ENCODE peak calls at places on chromosome 7, in six cellular contexts. C is prostate gland, E is testis, J is K562, A is stomach, I is breast epithelium. W is an unnamed sample.

GRCh38 chr7:108311446-108312168 is 144.6 kb downstream of the NRCAM start:
- DNase-seq in C (no peak), E (no peak), J (no peak), A (no peak), I (no peak), W (no peak)

GRCh38 chr7:51551070-51551469 is 234.5 kb upstream of the COBL start:
- DNase-seq in C (no peak), I (no peak), J (no peak), E (no peak), A (no peak), W (no peak)

GRCh38 chr7:45920543-45921380 is at the start of gene IGFBP3:
- DNase-seq in C (peak; percentile 36), I (no peak), J (no peak), A (no peak), E (peak; percentile 73), W (peak; percentile 48)

GRCh38 chr7:36109013-36109627 is 43.9 kb upstream of the EEPD1 start:
- DNase-seq in I (no peak), C (no peak), A (peak; percentile 81), E (no peak), J (no peak), W (no peak)

GRCh38 chr7:26201261-26202018 is at the start of gene CBX3:
- DNase-seq in E (peak; percentile 89), J (peak; percentile 93), I (peak; percentile 88), A (peak; percentile 85), C (peak; percentile 86), W (peak; percentile 90)

GRCh38 chr7:135977020-135977741 is at the start of gene MTPN:
- DNase-seq in I (peak; percentile 98), E (peak; percentile 99), A (peak; percentile 100), C (peak; percentile 98), J (peak; percentile 99), W (peak; percentile 99)

GRCh38 chr7:158410720-158411119 is 176.9 kb downstream of the PTPRN2 start:
- DNase-seq in E (no peak), J (no peak), I (peak; percentile 33), A (no peak), C (no peak), W (no peak)

GRCh38 chr7:45686441-45687184 is 112.4 kb downstream of the ADCY1 start:
- DNase-seq in C (no peak), I (no peak), J (no peak), E (peak; percentile 9), A (no peak), W (no peak)

GRCh38 chr7:610531-611280 is 91.1 kb upstream of the PDGFA start:
- DNase-seq in C (no peak), I (no peak), J (peak; percentile 92), A (no peak), E (peak; percentile 91), W (peak; percentile 66)

GRCh38 chr7:64886956-64887545 is 16.0 kb upstream of the ZNF273 start:
- DNase-seq in J (no peak), E (no peak), I (no peak), A (peak; percentile 5), C (no peak), W (peak; percentile 1)

GRCh38 chr7:157523766-157524421 is 187.1 kb downstream of the DNAJB6 start:
- DNase-seq in E (peak; percentile 11), C (no peak), I (peak; percentile 41), A (peak; percentile 17), J (no peak), W (no peak)

GRCh38 chr7:1668486-1668931 is 1.6 kb upstream of the ELFN1 start:
- DNase-seq in I (peak; percentile 50), E (no peak), C (no peak), J (no peak), A (no peak), W (no peak)

GRCh38 chr7:18941197-18941596 is 176.2 kb downstream of the TWIST1 start:
- DNase-seq in J (no peak), I (no peak), C (no peak), A (no peak), E (no peak), W (no peak)

GRCh38 chr7:41058986-41059741 is 643.7 kb downstream of the INHBA start:
- DNase-seq in J (no peak), I (no peak), E (no peak), C (no peak), A (no peak), W (no peak)

GRCh38 chr7:107939472-107940145 is 48.6 kb downstream of the DLD start:
- DNase-seq in J (no peak), I (no peak), C (no peak), A (no peak), E (peak; percentile 62), W (peak; percentile 79)

GRCh38 chr7:156492170-156492569 is 148.4 kb upstream of the RNF32 start:
- DNase-seq in A (no peak), E (no peak), I (no peak), C (no peak), J (no peak), W (no peak)

GRCh38 chr7:26912351-26912750 is 48.0 kb upstream of the SKAP2 start:
- DNase-seq in C (no peak), E (no peak), I (no peak), J (no peak), A (no peak), W (no peak)

GRCh38 chr7:45687185-45687560 is 113.0 kb downstream of the ADCY1 start:
- DNase-seq in J (no peak), I (no peak), C (no peak), E (no peak), A (no peak), W (no peak)

GRCh38 chr7:119256446-119257131 is 1016.4 kb upstream of the KCND2 start:
- DNase-seq in A (no peak), I (no peak), J (no peak), E (no peak), C (no peak), W (no peak)

GRCh38 chr7:112129655-112130323 is 76.4 kb downstream of the DOCK4 start:
- DNase-seq in J (no peak), C (peak; percentile 48), A (peak; percentile 25), I (no peak), E (no peak), W (peak; percentile 26)

GRCh38 chr7:65832281-65832680 is 40.6 kb upstream of the VKORC1L1 start:
- DNase-seq in C (no peak), E (no peak), J (no peak), A (no peak), I (no peak), W (no peak)

GRCh38 chr7:142607351-142607750 is 141.9 kb upstream of the PRSS1 start:
- DNase-seq in C (no peak), E (no peak), I (no peak), A (no peak), J (no peak), W (no peak)
- H3K27me3 ChIP-seq in C (no peaks in the 10 kb centered on the region), E (no peaks in the 10 kb centered on the region), I (no peaks in the 10 kb centered on the region), A (peaks cover 21% of the 10 kb centered on the region), J (peaks cover 5% of the 10 kb centered on the region), W (no peaks in the 10 kb centered on the region)

GRCh38 chr7:133255461-133255860 is 2.6 kb downstream of the EXOC4 start:
- DNase-seq in J (no peak), C (no peak), A (no peak), I (no peak), E (no peak), W (no peak)

GRCh38 chr7:133248901-133249300 is 4.0 kb upstream of the EXOC4 start:
- DNase-seq in C (no peak), J (no peak), I (no peak), A (no peak), E (no peak), W (no peak)

GRCh38 chr7:133253522-133253882 is 624 bp downstream of the EXOC4 start:
- DNase-seq in I (no peak), C (peak; percentile 6), J (peak; percentile 32), A (no peak), E (peak; percentile 35), W (no peak)

GRCh38 chr7:133252506-133252857 is 396 bp upstream of the EXOC4 start:
- DNase-seq in I (no peak), J (no peak), A (no peak), C (no peak), E (no peak), W (no peak)

GRCh38 chr7:133252858-133253521 is at the start of gene EXOC4:
- DNase-seq in J (peak; percentile 99), E (peak; percentile 97), A (peak; percentile 91), I (peak; percentile 88), C (peak; percentile 96), W (peak; percentile 95)
- TF ChIP-seq POLR2A in J (peak; percentile 98), E (peak; percentile 46), A (no peak), I (no peak), C (peak; percentile 60), W (no peak)

DNA sequence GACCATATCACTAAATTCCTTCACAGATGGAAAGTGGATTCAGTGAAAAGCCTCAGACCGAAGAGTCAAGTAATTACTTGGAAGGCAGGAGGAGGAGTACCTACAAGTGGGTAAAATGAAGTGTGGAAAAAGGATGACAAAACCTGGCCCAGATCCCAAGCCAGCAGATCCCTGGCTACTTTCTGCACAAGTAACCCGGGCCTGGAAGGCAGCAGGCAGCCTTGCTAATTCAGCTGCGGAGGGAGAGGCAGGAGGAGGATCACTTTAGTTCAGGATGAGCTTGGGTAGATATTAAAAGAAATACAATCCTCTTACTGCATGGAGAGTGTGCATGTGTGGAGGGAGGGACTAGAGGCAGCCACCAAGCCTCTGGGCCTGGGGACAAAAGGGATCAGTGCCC is 1.6 kb downstream of the AMPH start:
- DNase-seq in E (no peak), A (no peak), C (no peak), J (no peak), I (no peak), W (no peak)
- H3K4me3 ChIP-seq in E (no peak overlapping the region), A (no peak overlapping the region), C (no peak overlapping the region), J (no peak overlapping the region), I (no peak overlapping the region), W (no peak overlapping the region)

GRCh38 chr7:128891942-128892269 is 18.6 kb downstream of the KCP start:
- DNase-seq in E (no peak), C (no peak), A (no peak), J (no peak), I (no peak), W (no peak)
- H3K27me3 ChIP-seq in E (no peaks in the 10 kb centered on the region), C (no peaks in the 10 kb centered on the region), A (peaks cover 41% of the 10 kb centered on the region), J (peaks cover 47% of the 10 kb centered on the region), I (peaks cover 4% of the 10 kb centered on the region), W (no peaks in the 10 kb centered on the region)

GRCh38 chr7:100366411-100367250 is 6.7 kb upstream of the PILRA start:
- DNase-seq in C (no peak), E (no peak), A (no peak), J (peak; percentile 20), I (no peak), W (no peak)
- TF ChIP-seq POLR2A in C (no peak), E (no peak), A (no peak), J (peak; percentile 66), I (no peak), W (no peak)